ENCODE peak calls at places on chromosomes 6 and 20, in seven cellular contexts. One of them, this sample, is unnamed.

GRCh38 chr20:2303693-2304092 is 7.9 kb downstream of the TGM3 start:
- DNase-seq in AG10803: no peak
- DNase-seq in left ventricle myocardium inferior: no peak
- DNase-seq in left lung: no peak
- DNase-seq in foreskin fibroblast: no peak
- DNase-seq in cardiac fibroblast: no peak
- DNase-seq in vagina: no peak
- DNase-seq in this sample: no peak

GRCh38 chr6:156697224-156697623 is 80.0 kb upstream of the ARID1B start:
- DNase-seq in left ventricle myocardium inferior: no peak
- DNase-seq in cardiac fibroblast: no peak
- DNase-seq in left lung: no peak
- DNase-seq in AG10803: no peak
- DNase-seq in foreskin fibroblast: no peak
- DNase-seq in vagina: no peak
- DNase-seq in this sample: no peak

GRCh38 chr6:33073431-33073871 is at the start of gene HLA-DPA1:
- DNase-seq in AG10803: peak; percentile 17
- DNase-seq in vagina: no peak
- DNase-seq in foreskin fibroblast: no peak
- DNase-seq in left lung: no peak
- DNase-seq in cardiac fibroblast: peak; percentile 13
- DNase-seq in left ventricle myocardium inferior: no peak
- DNase-seq in this sample: no peak

GRCh38 chr6:169545956-169546355 is 155.9 kb downstream of the WDR27 start:
- DNase-seq in left lung: no peak
- DNase-seq in cardiac fibroblast: peak; percentile 49
- DNase-seq in AG10803: peak; percentile 30
- DNase-seq in vagina: no peak
- DNase-seq in foreskin fibroblast: no peak
- DNase-seq in left ventricle myocardium inferior: no peak
- DNase-seq in this sample: no peak

GRCh38 chr6:110178626-110179405 is 654 bp downstream of the WASF1 start:
- DNase-seq in left ventricle myocardium inferior: peak; percentile 15
- DNase-seq in left lung: peak; percentile 88
- DNase-seq in foreskin fibroblast: peak; percentile 41
- DNase-seq in AG10803: peak; percentile 64
- DNase-seq in vagina: no peak
- DNase-seq in cardiac fibroblast: peak; percentile 72
- DNase-seq in this sample: no peak

GRCh38 chr6:71043902-71044301 is 87.0 kb upstream of the B3GAT2 start:
- DNase-seq in left lung: no peak
- DNase-seq in left ventricle myocardium inferior: no peak
- DNase-seq in vagina: no peak
- DNase-seq in cardiac fibroblast: peak; percentile 34
- DNase-seq in AG10803: no peak
- DNase-seq in foreskin fibroblast: peak; percentile 10
- DNase-seq in this sample: no peak

GRCh38 chr6:108727966-108728730 is 120.1 kb upstream of the ARMC2 start:
- DNase-seq in left ventricle myocardium inferior: no peak
- DNase-seq in AG10803: no peak
- DNase-seq in left lung: no peak
- DNase-seq in foreskin fibroblast: no peak
- DNase-seq in cardiac fibroblast: no peak
- DNase-seq in vagina: no peak
- DNase-seq in this sample: no peak

GRCh38 chr20:50658804-50659380 is 32.5 kb downstream of the RIPOR3 start:
- DNase-seq in left lung: no peak
- DNase-seq in vagina: no peak
- DNase-seq in left ventricle myocardium inferior: no peak
- DNase-seq in cardiac fibroblast: no peak
- DNase-seq in AG10803: peak; percentile 86
- DNase-seq in foreskin fibroblast: no peak
- DNase-seq in this sample: no peak

GRCh38 chr6:108597601-108598315 is 37.0 kb downstream of the FOXO3 start:
- DNase-seq in vagina: no peak
- DNase-seq in foreskin fibroblast: no peak
- DNase-seq in left lung: no peak
- DNase-seq in cardiac fibroblast: no peak
- DNase-seq in left ventricle myocardium inferior: no peak
- DNase-seq in AG10803: no peak
- DNase-seq in this sample: no peak

GRCh38 chr6:93784794-93785757 is 365.7 kb upstream of the EPHA7 start:
- DNase-seq in left ventricle myocardium inferior: no peak
- DNase-seq in cardiac fibroblast: peak; percentile 95
- DNase-seq in foreskin fibroblast: peak; percentile 91
- DNase-seq in left lung: no peak
- DNase-seq in vagina: no peak
- DNase-seq in AG10803: peak; percentile 7
- DNase-seq in this sample: no peak

GRCh38 chr20:50470249-50470858 is 39.8 kb upstream of the PTPN1 start:
- DNase-seq in cardiac fibroblast: no peak
- DNase-seq in foreskin fibroblast: peak; percentile 50
- DNase-seq in left ventricle myocardium inferior: no peak
- DNase-seq in AG10803: no peak
- DNase-seq in left lung: no peak
- DNase-seq in vagina: no peak
- DNase-seq in this sample: no peak

GRCh38 chr6:161316531-161316930 is 42.7 kb upstream of the AGPAT4 start:
- DNase-seq in left ventricle myocardium inferior: no peak
- DNase-seq in foreskin fibroblast: no peak
- DNase-seq in AG10803: no peak
- DNase-seq in vagina: no peak
- DNase-seq in left lung: no peak
- DNase-seq in cardiac fibroblast: no peak
- DNase-seq in this sample: no peak

GRCh38 chr20:58976095-58976730 is 4.8 kb upstream of the NELFCD start:
- DNase-seq in left lung: no peak
- DNase-seq in foreskin fibroblast: no peak
- DNase-seq in vagina: peak; percentile 70
- DNase-seq in AG10803: no peak
- DNase-seq in cardiac fibroblast: no peak
- DNase-seq in left ventricle myocardium inferior: no peak
- DNase-seq in this sample: no peak

GRCh38 chr20:35237486-35237885 is 11.0 kb downstream of the MMP24 start:
- DNase-seq in left ventricle myocardium inferior: no peak
- DNase-seq in foreskin fibroblast: peak; percentile 33
- DNase-seq in AG10803: peak; percentile 76
- DNase-seq in vagina: no peak
- DNase-seq in cardiac fibroblast: no peak
- DNase-seq in left lung: no peak
- DNase-seq in this sample: no peak

GRCh38 chr6:63676412-63677114 is 41.0 kb downstream of the PHF3 start:
- DNase-seq in foreskin fibroblast: no peak
- DNase-seq in vagina: no peak
- DNase-seq in left ventricle myocardium inferior: no peak
- DNase-seq in cardiac fibroblast: peak; percentile 22
- DNase-seq in AG10803: no peak
- DNase-seq in left lung: no peak
- DNase-seq in this sample: no peak

GRCh38 chr20:31667315-31668285 is 29.9 kb downstream of the COX4I2 start:
- DNase-seq in AG10803: no peak
- DNase-seq in left ventricle myocardium inferior: no peak
- DNase-seq in cardiac fibroblast: no peak
- DNase-seq in left lung: no peak
- DNase-seq in foreskin fibroblast: no peak
- DNase-seq in vagina: no peak
- DNase-seq in this sample: no peak

GRCh38 chr6:81380718-81381338 is 371.7 kb downstream of the TENT5A start:
- DNase-seq in vagina: no peak
- DNase-seq in cardiac fibroblast: no peak
- DNase-seq in AG10803: no peak
- DNase-seq in left lung: no peak
- DNase-seq in left ventricle myocardium inferior: no peak
- DNase-seq in foreskin fibroblast: no peak
- DNase-seq in this sample: no peak

GRCh38 chr20:63884506-63885263 is 10.2 kb upstream of the DNAJC5 start:
- DNase-seq in left ventricle myocardium inferior: peak; percentile 69
- DNase-seq in AG10803: no peak
- DNase-seq in vagina: no peak
- DNase-seq in left lung: peak; percentile 75
- DNase-seq in foreskin fibroblast: no peak
- DNase-seq in cardiac fibroblast: no peak
- DNase-seq in this sample: no peak

GRCh38 chr6:47164877-47165276 is 122.7 kb upstream of the ADGRF1 start:
- DNase-seq in left ventricle myocardium inferior: no peak
- DNase-seq in cardiac fibroblast: no peak
- DNase-seq in foreskin fibroblast: no peak
- DNase-seq in AG10803: no peak
- DNase-seq in left lung: no peak
- DNase-seq in vagina: no peak
- DNase-seq in this sample: no peak

GRCh38 chr20:22333885-22334545 is 250.4 kb downstream of the FOXA2 start:
- DNase-seq in foreskin fibroblast: peak; percentile 26
- DNase-seq in cardiac fibroblast: peak; percentile 74
- DNase-seq in left lung: no peak
- DNase-seq in left ventricle myocardium inferior: peak; percentile 25
- DNase-seq in AG10803: peak; percentile 64
- DNase-seq in vagina: no peak
- DNase-seq in this sample: no peak

GRCh38 chr6:43852350-43852864 is 82.4 kb downstream of the VEGFA start:
- DNase-seq in left ventricle myocardium inferior: no peak
- DNase-seq in vagina: no peak
- DNase-seq in cardiac fibroblast: no peak
- DNase-seq in AG10803: no peak
- DNase-seq in left lung: no peak
- DNase-seq in foreskin fibroblast: no peak
- DNase-seq in this sample: no peak

GRCh38 chr6:110528051-110528929 is 51.9 kb upstream of the SLC22A16 start:
- DNase-seq in left lung: no peak
- DNase-seq in left ventricle myocardium inferior: no peak
- DNase-seq in cardiac fibroblast: peak; percentile 94
- DNase-seq in AG10803: peak; percentile 90
- DNase-seq in vagina: no peak
- DNase-seq in foreskin fibroblast: peak; percentile 76
- DNase-seq in this sample: no peak

GRCh38 chr6:89122625-89123024 is 4.8 kb upstream of the SRSF12 start:
- DNase-seq in foreskin fibroblast: no peak
- DNase-seq in left ventricle myocardium inferior: no peak
- DNase-seq in left lung: no peak
- DNase-seq in cardiac fibroblast: peak; percentile 59
- DNase-seq in vagina: no peak
- DNase-seq in AG10803: peak; percentile 23
- DNase-seq in this sample: no peak

GRCh38 chr20:61024390-61024789 is 227.7 kb upstream of the CDH4 start:
- DNase-seq in AG10803: no peak
- DNase-seq in vagina: peak; percentile 72
- DNase-seq in left lung: no peak
- DNase-seq in left ventricle myocardium inferior: no peak
- DNase-seq in cardiac fibroblast: no peak
- DNase-seq in foreskin fibroblast: no peak
- DNase-seq in this sample: no peak

GRCh38 chr6:164897523-164898094 is 411.8 kb downstream of the C6orf118 start:
- DNase-seq in left ventricle myocardium inferior: no peak
- DNase-seq in cardiac fibroblast: no peak
- DNase-seq in vagina: no peak
- DNase-seq in foreskin fibroblast: no peak
- DNase-seq in left lung: no peak
- DNase-seq in AG10803: no peak
- DNase-seq in this sample: no peak

GRCh38 chr6:111061493-111061892 is 25.8 kb upstream of the SLC16A10 start:
- DNase-seq in vagina: no peak
- DNase-seq in AG10803: peak; percentile 13
- DNase-seq in cardiac fibroblast: peak; percentile 29
- DNase-seq in left lung: no peak
- DNase-seq in left ventricle myocardium inferior: no peak
- DNase-seq in foreskin fibroblast: peak; percentile 23
- DNase-seq in this sample: no peak

GRCh38 chr20:63628246-63628975 is 1.5 kb upstream of the GMEB2 start:
- DNase-seq in left lung: peak; percentile 83
- DNase-seq in vagina: no peak
- DNase-seq in cardiac fibroblast: peak; percentile 85
- DNase-seq in left ventricle myocardium inferior: no peak
- DNase-seq in AG10803: peak; percentile 74
- DNase-seq in foreskin fibroblast: peak; percentile 56
- DNase-seq in this sample: no peak

GRCh38 chr20:42461965-42462593 is 727.6 kb downstream of the PTPRT start:
- DNase-seq in vagina: no peak
- DNase-seq in AG10803: no peak
- DNase-seq in left lung: no peak
- DNase-seq in foreskin fibroblast: no peak
- DNase-seq in left ventricle myocardium inferior: no peak
- DNase-seq in cardiac fibroblast: no peak
- DNase-seq in this sample: no peak

GRCh38 chr6:31792741-31793140 is 2.8 kb downstream of the VARS1 start:
- DNase-seq in left ventricle myocardium inferior: no peak
- DNase-seq in AG10803: no peak
- DNase-seq in cardiac fibroblast: peak; percentile 68
- DNase-seq in left lung: peak; percentile 64
- DNase-seq in vagina: no peak
- DNase-seq in foreskin fibroblast: no peak
- DNase-seq in this sample: no peak

GRCh38 chr20:38197217-38198008 is 32.3 kb upstream of the TGM2 start:
- DNase-seq in left ventricle myocardium inferior: no peak
- DNase-seq in foreskin fibroblast: no peak
- DNase-seq in left lung: no peak
- DNase-seq in vagina: no peak
- DNase-seq in AG10803: no peak
- DNase-seq in cardiac fibroblast: peak; percentile 33
- DNase-seq in this sample: no peak

GRCh38 chr6:109793793-109794192 is 102.7 kb downstream of the FIG4 start:
- DNase-seq in AG10803: peak; percentile 93
- DNase-seq in foreskin fibroblast: peak; percentile 94
- DNase-seq in left ventricle myocardium inferior: no peak
- DNase-seq in left lung: no peak
- DNase-seq in cardiac fibroblast: peak; percentile 97
- DNase-seq in vagina: no peak
- DNase-seq in this sample: peak; percentile 74

GRCh38 chr6:81689580-81689979 is 62.9 kb downstream of the TENT5A start:
- DNase-seq in foreskin fibroblast: no peak
- DNase-seq in left lung: no peak
- DNase-seq in cardiac fibroblast: no peak
- DNase-seq in AG10803: no peak
- DNase-seq in left ventricle myocardium inferior: no peak
- DNase-seq in vagina: no peak
- DNase-seq in this sample: no peak

GRCh38 chr6:30845183-30845582 is 39.1 kb upstream of the DDR1 start:
- DNase-seq in left ventricle myocardium inferior: no peak
- DNase-seq in vagina: no peak
- DNase-seq in foreskin fibroblast: no peak
- DNase-seq in left lung: no peak
- DNase-seq in cardiac fibroblast: no peak
- DNase-seq in AG10803: no peak
- DNase-seq in this sample: no peak

GRCh38 chr6:75171151-75171550 is 34.7 kb downstream of the COL12A1 start:
- DNase-seq in cardiac fibroblast: no peak
- DNase-seq in AG10803: no peak
- DNase-seq in left ventricle myocardium inferior: no peak
- DNase-seq in foreskin fibroblast: no peak
- DNase-seq in vagina: no peak
- DNase-seq in left lung: no peak
- DNase-seq in this sample: no peak

GRCh38 chr6:137173501-137173900 is at the start of gene IL22RA2:
- DNase-seq in vagina: no peak
- DNase-seq in left ventricle myocardium inferior: no peak
- DNase-seq in foreskin fibroblast: no peak
- DNase-seq in cardiac fibroblast: no peak
- DNase-seq in AG10803: no peak
- DNase-seq in left lung: no peak
- DNase-seq in this sample: no peak

This sample was measured in AG09319.